ENCODE peak calls at places on chromosomes 6 and 20, in nine cellular contexts. R is T-helper 17 cell; T is pancreas; M is breast epithelium; W is IMR-90; X is activated CD4-positive, alpha-beta T cell treated with anti-CD3 and anti-CD28 coated beads, Interleukin-2, amount 50 U/mL, for 1 hour; F is NCI-H774; B is GM23248; G is foreskin fibroblast. H is an unnamed sample.

GRCh38 chr6:111980168-111980567 is 73.7 kb upstream of the CCN6 start:
- DNase-seq in R (no peak), M (no peak), F (no peak), G (peak), X (no peak), B (no peak), T (no peak), W (peak), H (no peak)

GRCh38 chr20:16952965-16953364 is 204.8 kb downstream of the OTOR start:
- DNase-seq in R (no peak), X (no peak), B (no peak), F (no peak), W (no peak), G (no peak), M (no peak), T (no peak), H (no peak)

GRCh38 chr6:42363906-42364859 is 87.5 kb downstream of the TRERF1 start:
- DNase-seq in W (no peak), F (no peak), T (no peak), B (no peak), G (no peak), X (no peak), R (no peak), M (no peak), H (no peak)

GRCh38 chr6:138465007-138465645 is 34.2 kb downstream of the NHSL1 start:
- DNase-seq in G (peak), R (no peak), X (no peak), B (peak), T (no peak), W (peak), F (no peak), M (no peak), H (no peak)

GRCh38 chr20:58054744-58055373 is 173.6 kb downstream of the ANKRD60 start:
- DNase-seq in W (no peak), M (peak), R (no peak), B (peak), X (no peak), F (no peak), T (no peak), G (no peak), H (no peak)

GRCh38 chr6:53209681-53210080 is 61.0 kb upstream of the GCM1 start:
- DNase-seq in B (no peak), R (no peak), T (no peak), W (no peak), M (no peak), G (no peak), F (no peak), X (no peak), H (no peak)

GRCh38 chr6:163231356-163232014 is 183.0 kb upstream of the QKI start:
- DNase-seq in X (no peak), R (no peak), B (no peak), W (no peak), G (no peak), F (no peak), M (no peak), T (no peak), H (no peak)

GRCh38 chr6:105487040-105487787 is 84.3 kb upstream of the PREP start:
- DNase-seq in B (no peak), R (no peak), F (no peak), T (no peak), W (no peak), M (no peak), G (no peak), X (no peak), H (no peak)

GRCh38 chr6:37511910-37512399 is 12.3 kb upstream of the CCDC167 start:
- DNase-seq in T (no peak), W (no peak), X (no peak), F (no peak), G (no peak), R (no peak), M (no peak), B (no peak), H (no peak)

GRCh38 chr20:41540916-41541315 is 77.3 kb downstream of the CHD6 start:
- DNase-seq in M (no peak), F (no peak), R (no peak), X (no peak), G (peak), T (no peak), B (peak), W (no peak), H (no peak)

GRCh38 chr6:11761744-11762620 is 16.6 kb downstream of the ADTRP start:
- DNase-seq in G (no peak), B (peak), X (no peak), M (no peak), T (no peak), R (no peak), F (no peak), W (no peak), H (no peak)

H was measured in activated gamma-delta T cell.